ENCODE peak calls at places on chromosomes 3 and 15, in five cellular contexts. C is lower leg skin, S is K562, F is endothelial cell, R is left cardiac atrium. Z is an unnamed sample.

GRCh38 chr15:98715401-98715800 is 67.1 kb downstream of the IGF1R start:
- DNase-seq in F (no peak), C (no peak), R (peak; percentile 49), S (no peak), Z (no peak)

GRCh38 chr3:9623148-9623547 is 26.2 kb upstream of the MTMR14 start:
- DNase-seq in R (no peak), S (no peak), C (no peak), F (no peak), Z (no peak)

GRCh38 chr3:139326131-139326530 is 17.7 kb upstream of the MRPS22 start:
- DNase-seq in S (no peak), F (no peak), R (no peak), C (no peak), Z (no peak)

GRCh38 chr3:11671648-11672100 is 28.0 kb upstream of the VGLL4 start:
- DNase-seq in S (no peak), R (no peak), F (no peak), C (peak; percentile 44), Z (no peak)

GRCh38 chr15:25738171-25738792 is 124.8 kb downstream of the ATP10A start:
- DNase-seq in C (no peak), S (no peak), F (no peak), R (no peak), Z (no peak)

GRCh38 chr15:80480171-80480811 is 76.1 kb downstream of the ARNT2 start:
- DNase-seq in F (no peak), S (no peak), R (peak; percentile 35), C (no peak), Z (no peak)

GRCh38 chr3:38648024-38648658 is 1.3 kb downstream of the SCN5A start:
- DNase-seq in C (no peak), R (no peak), F (no peak), S (no peak), Z (no peak)

GRCh38 chr3:53845103-53845880 is 927 bp downstream of the CHDH start:
- DNase-seq in C (no peak), S (peak; percentile 22), R (peak; percentile 61), F (peak; percentile 44), Z (no peak)

GRCh38 chr3:128845119-128845518 is 34.3 kb upstream of the ACAD9 start:
- DNase-seq in S (peak; percentile 17), F (peak; percentile 41), C (no peak), R (no peak), Z (no peak)

GRCh38 chr3:106403746-106404145 is 534.9 kb upstream of the CBLB start:
- DNase-seq in R (no peak), S (no peak), F (no peak), C (no peak), Z (no peak)

GRCh38 chr3:52437326-52438103 is 7.4 kb downstream of the SEMA3G start:
- DNase-seq in R (no peak), S (no peak), F (no peak), C (no peak), Z (no peak)

GRCh38 chr3:126445506-126445905 is 30.2 kb downstream of the ZXDC start:
- DNase-seq in C (no peak), S (no peak), R (no peak), F (no peak), Z (no peak)

GRCh38 chr15:64942356-64942755 is 30.7 kb downstream of the ANKDD1A start:
- DNase-seq in R (no peak), C (no peak), F (no peak), S (no peak), Z (no peak)

GRCh38 chr3:57157666-57158065 is 7.5 kb downstream of the IL17RD start:
- DNase-seq in F (no peak), R (no peak), C (no peak), S (no peak), Z (no peak)

GRCh38 chr15:81358248-81358647 is 15.8 kb downstream of the TMC3 start:
- DNase-seq in S (no peak), C (no peak), F (no peak), R (no peak), Z (no peak)

GRCh38 chr15:91908401-91908800 is 54.9 kb downstream of the SLCO3A1 start:
- DNase-seq in C (no peak), S (no peak), F (no peak), R (no peak), Z (no peak)

GRCh38 chr3:194561306-194561974 is 71.8 kb downstream of the TMEM44 start:
- DNase-seq in S (peak; percentile 54), F (no peak), R (no peak), C (no peak), Z (no peak)

GRCh38 chr15:96247631-96248305 is 82.7 kb upstream of the NR2F2 start:
- DNase-seq in R (no peak), C (no peak), F (no peak), S (no peak), Z (no peak)

GRCh38 chr3:102830415-102830814 is 395.6 kb downstream of the ZPLD1 start:
- DNase-seq in R (no peak), F (no peak), C (no peak), S (no peak), Z (no peak)

GRCh38 chr15:89095073-89095472 is 6.8 kb downstream of the ABHD2 start:
- DNase-seq in R (no peak), S (no peak), F (no peak), C (no peak), Z (no peak)

GRCh38 chr15:33066584-33066983 is 127.9 kb downstream of the FMN1 start:
- DNase-seq in C (no peak), S (no peak), R (no peak), F (no peak), Z (no peak)

GRCh38 chr3:13023251-13024055 is 49.8 kb downstream of the IQSEC1 start:
- DNase-seq in S (no peak), R (peak; percentile 40), C (no peak), F (no peak), Z (no peak)

GRCh38 chr3:12159227-12159601 is 502 bp upstream of the TIMP4 start:
- DNase-seq in S (no peak), R (no peak), C (no peak), F (no peak), Z (no peak)

GRCh38 chr15:75483961-75484360 is 32.5 kb upstream of the SIN3A start:
- DNase-seq in R (no peak), F (no peak), S (no peak), C (no peak), Z (no peak)

GRCh38 chr15:43274136-43274535 is 7.4 kb upstream of the TGM5 start:
- DNase-seq in R (peak; percentile 68), F (no peak), S (no peak), C (no peak), Z (no peak)

GRCh38 chr3:65953301-65953812 is 85.4 kb downstream of the MAGI1 start:
- DNase-seq in R (no peak), F (no peak), C (peak; percentile 47), S (no peak), Z (no peak)

GRCh38 chr3:38297947-38298711 is 16.0 kb downstream of the SLC22A14 start:
- DNase-seq in S (no peak), C (no peak), R (no peak), F (no peak), Z (no peak)

GRCh38 chr3:16559664-16560365 is 45.4 kb downstream of the DAZL start:
- DNase-seq in F (no peak), R (no peak), C (no peak), S (no peak), Z (no peak)

GRCh38 chr3:173869786-173870185 is 472.2 kb downstream of the NLGN1 start:
- DNase-seq in F (no peak), R (no peak), C (no peak), S (no peak), Z (no peak)

GRCh38 chr3:115885621-115886020 is 262.3 kb downstream of the GAP43 start:
- DNase-seq in F (peak; percentile 23), R (no peak), S (peak; percentile 2), C (no peak), Z (no peak)

GRCh38 chr15:90004671-90005070 is 3.5 kb downstream of the ZNF710 start:
- DNase-seq in S (peak; percentile 3), R (peak; percentile 51), F (no peak), C (peak; percentile 47), Z (no peak)

GRCh38 chr15:92655178-92655995 is at the start of gene FAM174B:
- DNase-seq in R (peak; percentile 54), S (no peak), C (no peak), F (peak; percentile 65), Z (no peak)

GRCh38 chr15:48330855-48331795 is at the start of gene DUT:
- DNase-seq in C (peak; percentile 74), F (peak; percentile 81), S (peak; percentile 77), R (peak; percentile 93), Z (no peak)

Z was measured in NCI-H1048.